ENCODE peak calls at places on chromosomes 2 and 18, in seven cellular contexts. One of them, this sample, is unnamed.

GRCh38 chr2:20138696-20139095 is 86.2 kb downstream of the SDC1 start:
- DNase-seq in H9: no peak
- DNase-seq in H1: no peak
- DNase-seq in trophoblast cell: peak
- DNase-seq in mesendoderm: peak
- DNase-seq in IMR-90: no peak
- DNase-seq in mesenchymal stem cell: no peak
- DNase-seq in this sample: no peak

GRCh38 chr18:54515149-54515548 is 75.9 kb upstream of the DYNAP start:
- DNase-seq in IMR-90: no peak
- DNase-seq in trophoblast cell: no peak
- DNase-seq in H1: no peak
- DNase-seq in mesenchymal stem cell: no peak
- DNase-seq in mesendoderm: peak
- DNase-seq in H9: no peak
- DNase-seq in this sample: no peak

GRCh38 chr2:206482633-206483032 is 39.3 kb downstream of the ADAM23 start:
- DNase-seq in mesenchymal stem cell: no peak
- DNase-seq in IMR-90: no peak
- DNase-seq in trophoblast cell: no peak
- DNase-seq in H1: no peak
- DNase-seq in mesendoderm: no peak
- DNase-seq in H9: no peak
- DNase-seq in this sample: no peak

GRCh38 chr2:239751719-239752355 is 273.3 kb downstream of the NDUFA10 start:
- DNase-seq in H9: no peak
- DNase-seq in IMR-90: no peak
- DNase-seq in mesendoderm: peak
- DNase-seq in mesenchymal stem cell: no peak
- DNase-seq in H1: no peak
- DNase-seq in trophoblast cell: no peak
- DNase-seq in this sample: no peak

GRCh38 chr2:23065210-23065609 is 319.8 kb upstream of the KLHL29 start:
- DNase-seq in H1: no peak
- DNase-seq in H9: no peak
- DNase-seq in IMR-90: no peak
- DNase-seq in mesenchymal stem cell: no peak
- DNase-seq in mesendoderm: no peak
- DNase-seq in trophoblast cell: no peak
- DNase-seq in this sample: no peak

GRCh38 chr2:11104794-11105660 is 50.2 kb upstream of the SLC66A3 start:
- DNase-seq in H9: no peak
- DNase-seq in IMR-90: no peak
- DNase-seq in mesenchymal stem cell: no peak
- DNase-seq in mesendoderm: no peak
- DNase-seq in H1: no peak
- DNase-seq in trophoblast cell: no peak
- DNase-seq in this sample: no peak

GRCh38 chr18:24271381-24272331 is 126.0 kb downstream of the OSBPL1A start:
- DNase-seq in mesendoderm: peak
- DNase-seq in H1: peak
- DNase-seq in trophoblast cell: peak
- DNase-seq in IMR-90: peak
- DNase-seq in H9: peak
- DNase-seq in mesenchymal stem cell: peak
- DNase-seq in this sample: peak

GRCh38 chr2:142872900-142873724 is 4.4 kb upstream of the KYNU start:
- DNase-seq in mesenchymal stem cell: peak
- DNase-seq in mesendoderm: no peak
- DNase-seq in H9: no peak
- DNase-seq in H1: no peak
- DNase-seq in trophoblast cell: peak
- DNase-seq in IMR-90: peak
- DNase-seq in this sample: no peak

GRCh38 chr2:101858910-101859309 is 132.8 kb upstream of the IL1R2 start:
- DNase-seq in H1: no peak
- DNase-seq in H9: no peak
- DNase-seq in mesendoderm: no peak
- DNase-seq in trophoblast cell: no peak
- DNase-seq in IMR-90: no peak
- DNase-seq in mesenchymal stem cell: no peak
- DNase-seq in this sample: no peak

GRCh38 chr2:33406622-33407021 is 69.8 kb upstream of the RASGRP3 start:
- DNase-seq in H1: no peak
- DNase-seq in mesenchymal stem cell: no peak
- DNase-seq in mesendoderm: no peak
- DNase-seq in trophoblast cell: peak
- DNase-seq in H9: no peak
- DNase-seq in IMR-90: no peak
- DNase-seq in this sample: no peak

GRCh38 chr2:24049485-24050021 is at the start of gene FKBP1B:
- DNase-seq in H9: peak
- DNase-seq in mesenchymal stem cell: peak
- DNase-seq in trophoblast cell: peak
- DNase-seq in H1: peak
- DNase-seq in mesendoderm: peak
- DNase-seq in IMR-90: peak
- DNase-seq in this sample: peak

GRCh38 chr2:156517419-156517818 is 81.2 kb downstream of the GPD2 start:
- DNase-seq in trophoblast cell: no peak
- DNase-seq in IMR-90: peak
- DNase-seq in H1: no peak
- DNase-seq in mesenchymal stem cell: no peak
- DNase-seq in mesendoderm: no peak
- DNase-seq in H9: no peak
- DNase-seq in this sample: no peak

GRCh38 chr2:173148520-173148919 is 72.9 kb downstream of the MAP3K20 start:
- DNase-seq in IMR-90: peak
- DNase-seq in mesenchymal stem cell: no peak
- DNase-seq in H9: no peak
- DNase-seq in trophoblast cell: no peak
- DNase-seq in mesendoderm: no peak
- DNase-seq in H1: no peak
- DNase-seq in this sample: no peak

GRCh38 chr2:231726276-231726675 is 18.0 kb downstream of the PTMA start:
- DNase-seq in IMR-90: no peak
- DNase-seq in H9: no peak
- DNase-seq in trophoblast cell: no peak
- DNase-seq in mesenchymal stem cell: no peak
- DNase-seq in mesendoderm: no peak
- DNase-seq in H1: no peak
- DNase-seq in this sample: no peak

GRCh38 chr2:193867454-193867853 is 1672.7 kb upstream of the TMEFF2 start:
- DNase-seq in IMR-90: no peak
- DNase-seq in mesenchymal stem cell: no peak
- DNase-seq in trophoblast cell: no peak
- DNase-seq in H9: no peak
- DNase-seq in H1: no peak
- DNase-seq in mesendoderm: no peak
- DNase-seq in this sample: no peak

GRCh38 chr18:21262244-21262643 is 20.2 kb downstream of the GREB1L start:
- DNase-seq in mesenchymal stem cell: no peak
- DNase-seq in H9: no peak
- DNase-seq in trophoblast cell: no peak
- DNase-seq in IMR-90: no peak
- DNase-seq in H1: no peak
- DNase-seq in mesendoderm: no peak
- DNase-seq in this sample: no peak

GRCh38 chr2:102891261-102891660 is 129.4 kb downstream of the TMEM182 start:
- DNase-seq in mesenchymal stem cell: no peak
- DNase-seq in IMR-90: no peak
- DNase-seq in H1: no peak
- DNase-seq in mesendoderm: no peak
- DNase-seq in trophoblast cell: no peak
- DNase-seq in H9: no peak
- DNase-seq in this sample: no peak

GRCh38 chr2:79717364-79718007 is 204.6 kb downstream of the CTNNA2 start:
- DNase-seq in IMR-90: peak
- DNase-seq in mesenchymal stem cell: peak
- DNase-seq in trophoblast cell: peak
- DNase-seq in H9: peak
- DNase-seq in H1: no peak
- DNase-seq in mesendoderm: peak
- DNase-seq in this sample: no peak

GRCh38 chr18:36519358-36519757 is 221.8 kb downstream of the FHOD3 start:
- DNase-seq in mesenchymal stem cell: peak
- DNase-seq in H1: peak
- DNase-seq in mesendoderm: no peak
- DNase-seq in trophoblast cell: peak
- DNase-seq in IMR-90: peak
- DNase-seq in H9: no peak
- DNase-seq in this sample: no peak

GRCh38 chr2:105257981-105258380 is 16.4 kb downstream of the GPR45 start:
- DNase-seq in IMR-90: peak
- DNase-seq in H1: no peak
- DNase-seq in H9: no peak
- DNase-seq in mesendoderm: no peak
- DNase-seq in trophoblast cell: no peak
- DNase-seq in mesenchymal stem cell: no peak
- DNase-seq in this sample: no peak

GRCh38 chr2:149612122-149612521 is 24.5 kb upstream of the MMADHC start:
- DNase-seq in H1: no peak
- DNase-seq in mesenchymal stem cell: no peak
- DNase-seq in H9: no peak
- DNase-seq in IMR-90: peak
- DNase-seq in mesendoderm: no peak
- DNase-seq in trophoblast cell: no peak
- DNase-seq in this sample: no peak

DNA sequence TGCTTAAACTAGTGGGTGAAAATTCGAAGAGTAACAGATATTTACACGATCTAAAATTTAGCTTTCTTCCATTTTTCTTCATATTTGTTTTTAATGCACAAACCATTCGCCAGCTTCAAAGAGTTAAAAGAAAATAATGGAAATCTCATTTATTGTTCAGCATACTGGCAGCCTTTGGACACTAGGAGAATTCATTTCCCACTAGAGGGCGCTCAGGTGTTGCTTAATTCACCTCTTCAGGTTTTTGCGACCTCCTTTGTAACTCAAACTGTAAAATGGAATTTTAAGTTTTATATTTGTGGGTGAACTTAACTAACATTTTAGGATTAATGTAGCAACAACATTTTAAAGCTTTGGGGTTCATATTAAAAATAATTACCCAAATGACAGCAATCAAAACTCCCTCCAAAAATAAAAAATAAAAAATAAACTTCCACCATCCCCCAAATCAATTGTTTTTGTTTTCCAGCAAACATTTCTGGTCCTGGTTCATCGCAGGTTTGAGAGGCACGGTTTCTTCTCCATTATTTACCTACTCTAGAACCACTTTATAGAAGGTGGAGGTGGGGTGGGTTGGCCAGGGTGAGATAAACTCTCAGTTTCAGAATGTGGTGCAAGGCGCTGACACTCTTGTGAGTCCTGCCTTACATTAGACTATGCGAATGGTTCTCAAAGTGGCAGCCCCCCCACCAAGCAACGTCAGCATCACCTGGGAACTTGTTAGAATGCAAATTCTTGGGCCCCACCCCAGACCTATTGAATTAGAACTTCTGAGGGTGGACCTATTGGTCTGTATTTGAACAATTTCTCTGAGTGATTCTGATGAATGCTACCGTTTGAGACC is 24.7 kb upstream of the PNPT1 start:
- DNase-seq in mesendoderm: peak
- DNase-seq in trophoblast cell: peak
- DNase-seq in H1: peak
- DNase-seq in H9: peak
- DNase-seq in mesenchymal stem cell: peak
- DNase-seq in IMR-90: peak
- DNase-seq in this sample: peak
- H3K4ac ChIP-seq in mesendoderm: no peak
- H3K4ac ChIP-seq in trophoblast cell: no peak
- H3K4ac ChIP-seq in H1: no peak
- H3K4ac ChIP-seq in H9: no peak
- H3K4ac ChIP-seq in mesenchymal stem cell: no peak
- H3K4ac ChIP-seq in IMR-90: no peak
- H3K4ac ChIP-seq in this sample: no peak

GRCh38 chr2:13818002-13818401 is 814.5 kb upstream of the LRATD1 start:
- DNase-seq in mesendoderm: no peak
- DNase-seq in IMR-90: no peak
- DNase-seq in H1: no peak
- DNase-seq in trophoblast cell: peak
- DNase-seq in mesenchymal stem cell: no peak
- DNase-seq in H9: no peak
- DNase-seq in this sample: no peak

GRCh38 chr2:13822365-13822764 is 810.2 kb upstream of the LRATD1 start:
- DNase-seq in mesendoderm: peak
- DNase-seq in H1: no peak
- DNase-seq in mesenchymal stem cell: no peak
- DNase-seq in H9: peak
- DNase-seq in trophoblast cell: peak
- DNase-seq in IMR-90: no peak
- DNase-seq in this sample: no peak

GRCh38 chr2:13819896-13820295 is 812.6 kb upstream of the LRATD1 start:
- DNase-seq in mesenchymal stem cell: peak
- DNase-seq in H1: no peak
- DNase-seq in mesendoderm: peak
- DNase-seq in H9: no peak
- DNase-seq in trophoblast cell: peak
- DNase-seq in IMR-90: no peak
- DNase-seq in this sample: no peak

GRCh38 chr2:13821255-13821880 is 811.1 kb upstream of the LRATD1 start:
- DNase-seq in mesendoderm: peak
- DNase-seq in trophoblast cell: peak
- DNase-seq in H9: no peak
- DNase-seq in H1: no peak
- DNase-seq in IMR-90: peak
- DNase-seq in mesenchymal stem cell: peak
- DNase-seq in this sample: no peak
- H3K4ac ChIP-seq in mesendoderm: no peak
- H3K4ac ChIP-seq in trophoblast cell: no peak
- H3K4ac ChIP-seq in H9: no peak
- H3K4ac ChIP-seq in H1: no peak
- H3K4ac ChIP-seq in IMR-90: no peak
- H3K4ac ChIP-seq in mesenchymal stem cell: no peak
- H3K4ac ChIP-seq in this sample: no peak

DNA sequence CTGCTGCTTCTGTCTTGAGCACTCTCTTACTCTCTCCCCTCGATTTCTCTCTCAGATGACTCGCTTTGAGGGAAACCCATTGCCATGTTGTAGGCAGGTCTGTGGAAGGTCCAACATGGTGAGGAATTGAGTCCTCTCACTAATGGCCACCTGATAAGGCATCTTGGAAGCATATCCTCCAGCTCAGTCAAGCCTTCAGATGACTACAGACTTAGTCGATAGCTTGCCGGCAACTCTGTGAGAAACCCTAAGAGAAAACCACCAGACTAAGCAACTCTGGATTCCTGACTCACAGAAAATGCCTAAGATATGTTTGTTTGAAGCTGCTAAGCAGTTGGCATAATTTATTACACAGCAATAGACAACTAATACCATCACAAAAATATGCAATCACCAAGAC is 51.2 kb downstream of the WDR75 start:
- DNase-seq in mesendoderm: no peak
- DNase-seq in IMR-90: peak
- DNase-seq in trophoblast cell: no peak
- DNase-seq in H1: no peak
- DNase-seq in mesenchymal stem cell: no peak
- DNase-seq in H9: no peak
- DNase-seq in this sample: no peak
- H3K4ac ChIP-seq in mesendoderm: no peak
- H3K4ac ChIP-seq in IMR-90: no peak
- H3K4ac ChIP-seq in trophoblast cell: no peak
- H3K4ac ChIP-seq in H1: no peak
- H3K4ac ChIP-seq in mesenchymal stem cell: no peak
- H3K4ac ChIP-seq in H9: no peak
- H3K4ac ChIP-seq in this sample: no peak

GRCh38 chr2:73946666-73947065 is 20.0 kb downstream of the DGUOK start:
- DNase-seq in H1: no peak
- DNase-seq in H9: no peak
- DNase-seq in trophoblast cell: no peak
- DNase-seq in mesendoderm: no peak
- DNase-seq in IMR-90: no peak
- DNase-seq in mesenchymal stem cell: no peak
- DNase-seq in this sample: no peak
- H3K4ac ChIP-seq in H1: no peak
- H3K4ac ChIP-seq in H9: no peak
- H3K4ac ChIP-seq in trophoblast cell: no peak
- H3K4ac ChIP-seq in mesendoderm: no peak
- H3K4ac ChIP-seq in IMR-90: no peak
- H3K4ac ChIP-seq in mesenchymal stem cell: no peak
- H3K4ac ChIP-seq in this sample: no peak